ENCODE peak calls at places on chromosomes 5 and 9, in seven cellular contexts. One of them, this sample, is unnamed.

GRCh38 chr9:26925609-26926008 is 21.4 kb downstream of the PLAA start:
- DNase-seq in GM12865: no peak
- DNase-seq in A549: no peak
- DNase-seq in fibroblast of mammary gland: no peak
- DNase-seq in left ventricle myocardium inferior: no peak
- DNase-seq in mucosa of descending colon: no peak
- DNase-seq in SJSA1: no peak
- DNase-seq in this sample: no peak

GRCh38 chr5:80615266-80615914 is 39.1 kb upstream of the MSH3 start:
- DNase-seq in fibroblast of mammary gland: no peak
- DNase-seq in left ventricle myocardium inferior: no peak
- DNase-seq in GM12865: no peak
- DNase-seq in mucosa of descending colon: no peak
- DNase-seq in SJSA1: no peak
- DNase-seq in A549: no peak
- DNase-seq in this sample: no peak

GRCh38 chr9:133991211-133991921 is 758 bp downstream of the VAV2 start:
- DNase-seq in A549: no peak
- DNase-seq in GM12865: no peak
- DNase-seq in mucosa of descending colon: peak
- DNase-seq in SJSA1: no peak
- DNase-seq in fibroblast of mammary gland: no peak
- DNase-seq in left ventricle myocardium inferior: no peak
- DNase-seq in this sample: no peak

GRCh38 chr9:97437151-97437550 is 25.3 kb downstream of the TDRD7 start:
- DNase-seq in SJSA1: no peak
- DNase-seq in A549: no peak
- DNase-seq in fibroblast of mammary gland: peak
- DNase-seq in GM12865: no peak
- DNase-seq in left ventricle myocardium inferior: no peak
- DNase-seq in mucosa of descending colon: no peak
- DNase-seq in this sample: no peak

GRCh38 chr9:116617389-116617788 is 69.7 kb upstream of the TRIM32 start:
- DNase-seq in left ventricle myocardium inferior: no peak
- DNase-seq in SJSA1: no peak
- DNase-seq in fibroblast of mammary gland: no peak
- DNase-seq in mucosa of descending colon: no peak
- DNase-seq in A549: no peak
- DNase-seq in GM12865: no peak
- DNase-seq in this sample: no peak

GRCh38 chr9:87545858-87546257 is 48.2 kb downstream of the DAPK1 start:
- DNase-seq in fibroblast of mammary gland: peak
- DNase-seq in mucosa of descending colon: no peak
- DNase-seq in A549: no peak
- DNase-seq in SJSA1: no peak
- DNase-seq in GM12865: no peak
- DNase-seq in left ventricle myocardium inferior: no peak
- DNase-seq in this sample: no peak

GRCh38 chr9:96202971-96203780 is 98.8 kb downstream of the HSD17B3 start:
- DNase-seq in A549: no peak
- DNase-seq in SJSA1: no peak
- DNase-seq in left ventricle myocardium inferior: no peak
- DNase-seq in fibroblast of mammary gland: no peak
- DNase-seq in GM12865: no peak
- DNase-seq in mucosa of descending colon: no peak
- DNase-seq in this sample: no peak

GRCh38 chr9:125774106-125774505 is 26.9 kb downstream of the PBX3 start:
- DNase-seq in mucosa of descending colon: no peak
- DNase-seq in fibroblast of mammary gland: no peak
- DNase-seq in A549: no peak
- DNase-seq in GM12865: no peak
- DNase-seq in SJSA1: no peak
- DNase-seq in left ventricle myocardium inferior: no peak
- DNase-seq in this sample: no peak

GRCh38 chr9:113946496-113947115 is 70.5 kb downstream of the ZNF618 start:
- DNase-seq in SJSA1: no peak
- DNase-seq in A549: no peak
- DNase-seq in left ventricle myocardium inferior: no peak
- DNase-seq in fibroblast of mammary gland: no peak
- DNase-seq in GM12865: no peak
- DNase-seq in mucosa of descending colon: no peak
- DNase-seq in this sample: no peak

GRCh38 chr5:40762716-40763115 is 7.0 kb upstream of the TTC33 start:
- DNase-seq in left ventricle myocardium inferior: no peak
- DNase-seq in GM12865: no peak
- DNase-seq in mucosa of descending colon: no peak
- DNase-seq in fibroblast of mammary gland: peak
- DNase-seq in SJSA1: no peak
- DNase-seq in A549: no peak
- DNase-seq in this sample: no peak

GRCh38 chr5:53309653-53310052 is 170.8 kb upstream of the FST start:
- DNase-seq in SJSA1: no peak
- DNase-seq in mucosa of descending colon: no peak
- DNase-seq in left ventricle myocardium inferior: no peak
- DNase-seq in A549: no peak
- DNase-seq in GM12865: no peak
- DNase-seq in fibroblast of mammary gland: no peak
- DNase-seq in this sample: no peak

GRCh38 chr5:141604318-141604717 is 14.5 kb downstream of the DIAPH1 start:
- DNase-seq in GM12865: no peak
- DNase-seq in fibroblast of mammary gland: peak
- DNase-seq in SJSA1: peak
- DNase-seq in mucosa of descending colon: no peak
- DNase-seq in left ventricle myocardium inferior: no peak
- DNase-seq in A549: peak
- DNase-seq in this sample: peak

GRCh38 chr5:111447099-111447498 is 65.2 kb downstream of the STARD4 start:
- DNase-seq in A549: no peak
- DNase-seq in SJSA1: no peak
- DNase-seq in mucosa of descending colon: no peak
- DNase-seq in fibroblast of mammary gland: no peak
- DNase-seq in GM12865: no peak
- DNase-seq in left ventricle myocardium inferior: no peak
- DNase-seq in this sample: no peak

GRCh38 chr5:71483355-71483754 is 27.9 kb downstream of the BDP1 start:
- DNase-seq in GM12865: no peak
- DNase-seq in left ventricle myocardium inferior: no peak
- DNase-seq in fibroblast of mammary gland: peak
- DNase-seq in SJSA1: no peak
- DNase-seq in A549: peak
- DNase-seq in mucosa of descending colon: no peak
- DNase-seq in this sample: peak

GRCh38 chr5:90921428-90921973 is 362.9 kb downstream of the ADGRV1 start:
- DNase-seq in fibroblast of mammary gland: no peak
- DNase-seq in GM12865: no peak
- DNase-seq in mucosa of descending colon: no peak
- DNase-seq in A549: no peak
- DNase-seq in left ventricle myocardium inferior: no peak
- DNase-seq in SJSA1: no peak
- DNase-seq in this sample: no peak

GRCh38 chr9:8486095-8486494 is 686.5 kb upstream of the DMAC1 start:
- DNase-seq in A549: no peak
- DNase-seq in mucosa of descending colon: peak
- DNase-seq in left ventricle myocardium inferior: no peak
- DNase-seq in fibroblast of mammary gland: peak
- DNase-seq in SJSA1: no peak
- DNase-seq in GM12865: no peak
- DNase-seq in this sample: no peak

GRCh38 chr5:178120661-178121357 is 7.5 kb downstream of the N4BP3 start:
- DNase-seq in left ventricle myocardium inferior: peak
- DNase-seq in A549: peak
- DNase-seq in SJSA1: no peak
- DNase-seq in GM12865: peak
- DNase-seq in fibroblast of mammary gland: peak
- DNase-seq in mucosa of descending colon: peak
- DNase-seq in this sample: no peak
- H3K4me3 ChIP-seq in left ventricle myocardium inferior: peak
- H3K4me3 ChIP-seq in A549: no peak
- H3K4me3 ChIP-seq in SJSA1: no peak
- H3K4me3 ChIP-seq in GM12865: no peak
- H3K4me3 ChIP-seq in fibroblast of mammary gland: no peak
- H3K4me3 ChIP-seq in mucosa of descending colon: no peak
- H3K4me3 ChIP-seq in this sample: no peak

GRCh38 chr5:58502032-58502431 is 10.8 kb downstream of the GAPT start:
- DNase-seq in SJSA1: no peak
- DNase-seq in left ventricle myocardium inferior: no peak
- DNase-seq in GM12865: no peak
- DNase-seq in A549: no peak
- DNase-seq in mucosa of descending colon: no peak
- DNase-seq in fibroblast of mammary gland: no peak
- DNase-seq in this sample: no peak

GRCh38 chr5:58503634-58504033 is 12.4 kb downstream of the GAPT start:
- DNase-seq in left ventricle myocardium inferior: no peak
- DNase-seq in A549: no peak
- DNase-seq in fibroblast of mammary gland: no peak
- DNase-seq in SJSA1: no peak
- DNase-seq in mucosa of descending colon: no peak
- DNase-seq in GM12865: no peak
- DNase-seq in this sample: no peak

GRCh38 chr5:58507715-58508114 is 16.5 kb downstream of the GAPT start:
- DNase-seq in fibroblast of mammary gland: no peak
- DNase-seq in left ventricle myocardium inferior: no peak
- DNase-seq in SJSA1: no peak
- DNase-seq in mucosa of descending colon: no peak
- DNase-seq in GM12865: no peak
- DNase-seq in A549: no peak
- DNase-seq in this sample: no peak

GRCh38 chr5:58505502-58505901 is 14.3 kb downstream of the GAPT start:
- DNase-seq in SJSA1: no peak
- DNase-seq in fibroblast of mammary gland: no peak
- DNase-seq in mucosa of descending colon: no peak
- DNase-seq in A549: no peak
- DNase-seq in GM12865: no peak
- DNase-seq in left ventricle myocardium inferior: no peak
- DNase-seq in this sample: no peak

GRCh38 chr5:58505971-58506640 is 14.9 kb downstream of the GAPT start:
- DNase-seq in A549: no peak
- DNase-seq in SJSA1: no peak
- DNase-seq in mucosa of descending colon: no peak
- DNase-seq in GM12865: no peak
- DNase-seq in fibroblast of mammary gland: no peak
- DNase-seq in left ventricle myocardium inferior: no peak
- DNase-seq in this sample: no peak
- H3K4me3 ChIP-seq in A549: no peak
- H3K4me3 ChIP-seq in SJSA1: no peak
- H3K4me3 ChIP-seq in mucosa of descending colon: no peak
- H3K4me3 ChIP-seq in GM12865: no peak
- H3K4me3 ChIP-seq in fibroblast of mammary gland: no peak
- H3K4me3 ChIP-seq in left ventricle myocardium inferior: no peak
- H3K4me3 ChIP-seq in this sample: no peak

GRCh38 chr9:85302860-85303779 is 438.6 kb downstream of the AGTPBP1 start:
- DNase-seq in GM12865: peak
- DNase-seq in left ventricle myocardium inferior: no peak
- DNase-seq in SJSA1: no peak
- DNase-seq in A549: no peak
- DNase-seq in mucosa of descending colon: no peak
- DNase-seq in fibroblast of mammary gland: no peak
- DNase-seq in this sample: no peak

GRCh38 chr9:85298434-85298833 is 443.3 kb downstream of the AGTPBP1 start:
- DNase-seq in mucosa of descending colon: no peak
- DNase-seq in fibroblast of mammary gland: no peak
- DNase-seq in left ventricle myocardium inferior: no peak
- DNase-seq in SJSA1: no peak
- DNase-seq in A549: no peak
- DNase-seq in GM12865: no peak
- DNase-seq in this sample: no peak
- H3K4me3 ChIP-seq in mucosa of descending colon: no peak
- H3K4me3 ChIP-seq in fibroblast of mammary gland: no peak
- H3K4me3 ChIP-seq in left ventricle myocardium inferior: no peak
- H3K4me3 ChIP-seq in SJSA1: no peak
- H3K4me3 ChIP-seq in A549: no peak
- H3K4me3 ChIP-seq in GM12865: no peak
- H3K4me3 ChIP-seq in this sample: no peak

GRCh38 chr5:151123897-151124751 is 33.5 kb downstream of the ANXA6 start:
- DNase-seq in fibroblast of mammary gland: peak
- DNase-seq in SJSA1: no peak
- DNase-seq in GM12865: peak
- DNase-seq in mucosa of descending colon: no peak
- DNase-seq in A549: peak
- DNase-seq in left ventricle myocardium inferior: peak
- DNase-seq in this sample: no peak
- H3K4me3 ChIP-seq in fibroblast of mammary gland: no peak
- H3K4me3 ChIP-seq in SJSA1: no peak
- H3K4me3 ChIP-seq in GM12865: no peak
- H3K4me3 ChIP-seq in mucosa of descending colon: no peak
- H3K4me3 ChIP-seq in A549: no peak
- H3K4me3 ChIP-seq in left ventricle myocardium inferior: no peak
- H3K4me3 ChIP-seq in this sample: no peak

GRCh38 chr5:16937503-16938161 is 1.5 kb upstream of the MYO10 start:
- DNase-seq in left ventricle myocardium inferior: no peak
- DNase-seq in GM12865: no peak
- DNase-seq in mucosa of descending colon: no peak
- DNase-seq in fibroblast of mammary gland: no peak
- DNase-seq in SJSA1: no peak
- DNase-seq in A549: no peak
- DNase-seq in this sample: no peak
- H3K4me3 ChIP-seq in left ventricle myocardium inferior: no peak
- H3K4me3 ChIP-seq in GM12865: no peak
- H3K4me3 ChIP-seq in mucosa of descending colon: no peak
- H3K4me3 ChIP-seq in fibroblast of mammary gland: no peak
- H3K4me3 ChIP-seq in SJSA1: no peak
- H3K4me3 ChIP-seq in A549: no peak
- H3K4me3 ChIP-seq in this sample: no peak

GRCh38 chr9:111039203-111039907 is 1.1 kb upstream of the LPAR1 start:
- DNase-seq in A549: no peak
- DNase-seq in fibroblast of mammary gland: no peak
- DNase-seq in SJSA1: no peak
- DNase-seq in mucosa of descending colon: peak
- DNase-seq in GM12865: peak
- DNase-seq in left ventricle myocardium inferior: no peak
- DNase-seq in this sample: no peak
- H3K4me3 ChIP-seq in A549: peak
- H3K4me3 ChIP-seq in fibroblast of mammary gland: peak
- H3K4me3 ChIP-seq in SJSA1: peak
- H3K4me3 ChIP-seq in mucosa of descending colon: no peak
- H3K4me3 ChIP-seq in GM12865: peak
- H3K4me3 ChIP-seq in left ventricle myocardium inferior: peak
- H3K4me3 ChIP-seq in this sample: peak

GRCh38 chr9:120151806-120152205 is 428.2 kb downstream of the CDK5RAP2 start:
- DNase-seq in GM12865: no peak
- DNase-seq in fibroblast of mammary gland: no peak
- DNase-seq in mucosa of descending colon: no peak
- DNase-seq in left ventricle myocardium inferior: no peak
- DNase-seq in A549: no peak
- DNase-seq in SJSA1: no peak
- DNase-seq in this sample: no peak
- H3K4me3 ChIP-seq in GM12865: no peak
- H3K4me3 ChIP-seq in fibroblast of mammary gland: no peak
- H3K4me3 ChIP-seq in mucosa of descending colon: no peak
- H3K4me3 ChIP-seq in left ventricle myocardium inferior: no peak
- H3K4me3 ChIP-seq in A549: no peak
- H3K4me3 ChIP-seq in SJSA1: no peak
- H3K4me3 ChIP-seq in this sample: no peak

DNA sequence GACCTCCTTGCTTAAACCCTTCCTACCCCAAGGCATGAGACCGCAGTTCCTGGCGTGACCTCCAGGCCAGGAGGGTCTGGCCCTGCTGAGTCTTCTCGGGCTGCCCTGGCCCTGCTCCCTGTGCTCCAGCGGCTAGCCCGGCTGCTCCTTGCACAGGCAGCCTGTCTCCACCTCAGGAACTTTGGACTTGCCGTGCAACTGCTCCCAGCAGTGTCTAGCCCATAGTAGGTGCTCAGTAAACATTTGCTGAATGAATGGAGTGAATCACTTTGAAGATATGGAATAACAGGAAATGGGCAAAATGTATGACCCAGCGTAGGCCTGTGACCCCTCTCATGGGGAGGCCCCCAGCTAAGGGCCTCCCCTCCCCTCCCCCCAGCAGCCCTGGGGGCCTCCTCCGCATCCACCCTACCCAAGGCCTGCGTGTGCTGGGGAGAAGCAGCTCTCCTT is 127.1 kb downstream of the ZNF354C start:
- DNase-seq in left ventricle myocardium inferior: no peak
- DNase-seq in fibroblast of mammary gland: no peak
- DNase-seq in GM12865: no peak
- DNase-seq in mucosa of descending colon: no peak
- DNase-seq in A549: no peak
- DNase-seq in SJSA1: no peak
- DNase-seq in this sample: no peak
- H3K4me3 ChIP-seq in left ventricle myocardium inferior: no peak
- H3K4me3 ChIP-seq in fibroblast of mammary gland: no peak
- H3K4me3 ChIP-seq in GM12865: no peak
- H3K4me3 ChIP-seq in mucosa of descending colon: no peak
- H3K4me3 ChIP-seq in A549: no peak
- H3K4me3 ChIP-seq in SJSA1: no peak
- H3K4me3 ChIP-seq in this sample: no peak